ENCODE peak calls at places on chromosomes 4 and X, in six cellular contexts. U is amniotic stem cell, X is left cardiac atrium, P is NCI-H345, F is COR-L47, S is GM13977. N is an unnamed sample.

GRCh38 chrX:144334577-144334976 is 450.7 kb downstream of the UBE2NL start:
- DNase-seq in U (no peak), X (no peak), P (no peak), F (no peak), S (no peak), N (no peak)

GRCh38 chrX:150692837-150693781 is at the start of gene MTMR1:
- DNase-seq in U (no peak), X (peak), P (peak), F (no peak), S (peak), N (peak)

GRCh38 chr4:129144755-129145206 is 48.8 kb downstream of the C4orf33 start:
- DNase-seq in U (no peak), X (no peak), P (no peak), F (no peak), S (no peak), N (no peak)

GRCh38 chrX:38220024-38220935 is at the start of gene SRPX:
- DNase-seq in U (no peak), X (peak), P (peak), F (no peak), S (peak), N (peak)

GRCh38 chrX:68284281-68284904 is 148.9 kb downstream of the OPHN1 start:
- DNase-seq in U (no peak), X (no peak), P (no peak), F (no peak), S (no peak), N (no peak)

GRCh38 chrX:2572740-2573139 is 72.0 kb upstream of the DHRSX start:
- DNase-seq in U (peak), X (no peak), P (no peak), F (no peak), S (no peak), N (no peak)

GRCh38 chr4:184732126-184732525 is 1.8 kb downstream of the CENPU start:
- DNase-seq in U (no peak), X (no peak), P (peak), F (no peak), S (no peak), N (peak)

GRCh38 chr4:41320278-41320677 is 63.5 kb downstream of the UCHL1 start:
- DNase-seq in U (no peak), X (no peak), P (no peak), F (no peak), S (no peak), N (no peak)